ENCODE peak calls at places on chromosomes 11 and 22, in six cellular contexts. I, E, D, K, M and O are unnamed samples.

GRCh38 chr22:32536352-32536751 is 61.7 kb downstream of the FBXO7 start:
- DNase-seq in K (no peak), D (no peak), M (no peak), I (no peak), E (no peak), O (no peak)

GRCh38 chr11:86869966-86870570 is 69.7 kb downstream of the PRSS23 start:
- DNase-seq in I (peak), M (peak), D (peak), E (no peak), K (peak), O (peak)

GRCh38 chr11:115745545-115746265 is 241.5 kb upstream of the CADM1 start:
- DNase-seq in I (no peak), K (no peak), D (no peak), E (no peak), M (no peak), O (no peak)

GRCh38 chr11:70759846-70760245 is 361.5 kb downstream of the CTTN start:
- DNase-seq in D (no peak), E (no peak), K (no peak), M (no peak), I (no peak), O (no peak)

GRCh38 chr11:73072935-73073481 is 69.1 kb downstream of the FCHSD2 start:
- DNase-seq in D (no peak), K (peak), I (peak), E (no peak), M (peak), O (peak)

GRCh38 chr11:33802414-33802950 is 28.2 kb upstream of the FBXO3 start:
- DNase-seq in E (no peak), K (peak), M (peak), D (peak), I (peak), O (peak)

GRCh38 chr22:31943206-31943975 is 944 bp upstream of the YWHAH start:
- DNase-seq in D (no peak), I (no peak), E (no peak), K (no peak), M (no peak), O (no peak)

GRCh38 chr11:106152013-106152412 is 74.6 kb downstream of the AASDHPPT start:
- DNase-seq in K (no peak), D (no peak), E (no peak), M (peak), I (peak), O (no peak)

GRCh38 chr22:48899523-48900326 is 927.9 kb downstream of the BRD1 start:
- DNase-seq in M (no peak), E (no peak), I (no peak), D (no peak), K (no peak), O (no peak)

GRCh38 chr22:44702479-44703219 is 645 bp downstream of the PRR5 start:
- DNase-seq in I (no peak), M (no peak), E (no peak), K (peak), D (no peak), O (no peak)

GRCh38 chr11:22860241-22860640 is at the start of gene CCDC179:
- DNase-seq in D (no peak), M (no peak), I (no peak), E (no peak), K (no peak), O (no peak)

GRCh38 chr11:9137293-9138132 is 46.1 kb upstream of the SCUBE2 start:
- DNase-seq in M (peak), K (peak), E (peak), D (peak), I (peak), O (peak)

GRCh38 chr22:43208703-43209522 is 22.0 kb upstream of the TTLL12 start:
- DNase-seq in K (no peak), E (no peak), I (no peak), D (no peak), M (no peak), O (no peak)

GRCh38 chr11:76339217-76339616 is 41.7 kb downstream of the THAP12 start:
- DNase-seq in I (no peak), M (no peak), K (peak), D (no peak), E (no peak), O (no peak)

GRCh38 chr11:2805388-2806057 is 80.1 kb downstream of the CDKN1C start:
- DNase-seq in I (no peak), D (no peak), E (no peak), K (peak), M (no peak), O (no peak)

GRCh38 chr22:46001046-46001425 is 24.1 kb upstream of the WNT7B start:
- DNase-seq in E (no peak), D (no peak), M (no peak), I (no peak), K (no peak), O (no peak)

GRCh38 chr11:45658292-45658991 is 7.0 kb downstream of the CHST1 start:
- DNase-seq in E (no peak), M (no peak), D (peak), K (peak), I (no peak), O (peak)

GRCh38 chr22:22848364-22848866 is 39.2 kb upstream of the IGLL5 start:
- DNase-seq in K (peak), M (peak), D (peak), I (peak), E (peak), O (peak)

GRCh38 chr11:134050541-134051383 is 18.1 kb upstream of the JAM3 start:
- DNase-seq in I (peak), K (peak), E (peak), M (no peak), D (no peak), O (peak)

GRCh38 chr11:33934450-33934849 is 42.6 kb upstream of the LMO2 start:
- DNase-seq in D (no peak), E (no peak), M (no peak), K (no peak), I (no peak), O (no peak)

GRCh38 chr22:30646518-30647160 is 11.1 kb downstream of the SLC35E4 start:
- DNase-seq in I (no peak), E (no peak), M (no peak), D (no peak), K (no peak), O (no peak)

GRCh38 chr11:1740786-1741530 is 9.4 kb downstream of the IFITM10 start:
- DNase-seq in D (no peak), E (no peak), M (no peak), K (no peak), I (no peak), O (no peak)

GRCh38 chr11:72443016-72443415 is 8.7 kb upstream of the CLPB start:
- DNase-seq in I (no peak), D (no peak), K (peak), M (peak), E (no peak), O (no peak)

GRCh38 chr11:22730319-22730718 is 63.9 kb downstream of the GAS2 start:
- DNase-seq in M (peak), E (no peak), D (peak), I (peak), K (no peak), O (no peak)

GRCh38 chr22:46806789-46807188 is 44.3 kb downstream of the TBC1D22A start:
- DNase-seq in I (no peak), D (no peak), K (no peak), E (no peak), M (no peak), O (no peak)

GRCh38 chr11:4884341-4884740 is 2.6 kb downstream of the OR51T1 start:
- DNase-seq in D (no peak), K (no peak), I (no peak), M (no peak), E (no peak), O (no peak)

GRCh38 chr11:112437096-112437495 is 176.4 kb upstream of the PLET1 start:
- DNase-seq in D (no peak), I (no peak), K (no peak), M (peak), E (no peak), O (no peak)

GRCh38 chr11:8913961-8914660 is 3.1 kb downstream of the AKIP1 start:
- DNase-seq in K (peak), E (no peak), M (peak), I (peak), D (no peak), O (peak)

GRCh38 chr11:78954261-78954660 is 379.6 kb upstream of the NARS2 start:
- DNase-seq in M (no peak), I (no peak), K (no peak), E (no peak), D (no peak), O (no peak)

GRCh38 chr11:65743928-65744698 is 23.5 kb upstream of the RNASEH2C start:
- DNase-seq in I (peak), K (peak), E (no peak), M (no peak), D (peak), O (no peak)

GRCh38 chr11:65489061-65489705 is 9.7 kb upstream of the MALAT1 start:
- DNase-seq in E (no peak), M (no peak), I (no peak), D (peak), K (peak), O (no peak)

GRCh38 chr11:117830674-117831351 is 6.3 kb upstream of the FXYD2 start:
- DNase-seq in M (no peak), I (no peak), E (no peak), D (no peak), K (no peak), O (no peak)

GRCh38 chr11:69828276-69828970 is 9.2 kb upstream of the FGF3 start:
- DNase-seq in K (no peak), I (no peak), M (no peak), D (no peak), E (no peak), O (no peak)

GRCh38 chr22:49929553-49929979 is 11.1 kb downstream of the CRELD2 start:
- DNase-seq in D (no peak), M (no peak), I (no peak), E (peak), K (peak), O (peak)